ENCODE peak calls at places on chromosomes 7 and 10, in ten cellular contexts. S, H, L, X, B, M, Q, D, K and P are unnamed samples.

GRCh38 chr7:4774804-4775280 is 581 bp upstream of the AP5Z1 start:
- DNase-seq in S (no peak), H (no peak), L (peak; percentile 83), X (no peak), B (peak; percentile 73), M (no peak), Q (no peak), D (no peak), K (no peak), P (peak; percentile 85)

GRCh38 chr10:114413398-114413797 is 9.1 kb upstream of the AFAP1L2 start:
- DNase-seq in S (no peak), H (no peak), L (no peak), X (no peak), B (peak; percentile 38), M (no peak), Q (no peak), D (no peak), K (no peak), P (no peak)

GRCh38 chr7:157009170-157009777 is 1.2 kb downstream of the MNX1 start:
- DNase-seq in S (no peak), H (peak; percentile 82), L (no peak), X (no peak), B (no peak), M (no peak), Q (peak; percentile 67), D (no peak), K (no peak), P (no peak)

GRCh38 chr7:133796778-133797177 is 330.4 kb upstream of the LRGUK start:
- DNase-seq in S (no peak), H (no peak), L (no peak), X (no peak), B (no peak), M (no peak), Q (no peak), D (no peak), K (no peak), P (no peak)

GRCh38 chr7:43938892-43939482 is 12.8 kb downstream of the UBE2D4 start:
- DNase-seq in S (no peak), H (peak; percentile 43), L (peak; percentile 50), X (no peak), B (no peak), M (no peak), Q (no peak), D (no peak), K (no peak), P (no peak)

GRCh38 chr7:134932707-134933370 is 53.5 kb upstream of the AGBL3 start:
- DNase-seq in S (no peak), H (no peak), L (peak; percentile 6), X (no peak), B (peak; percentile 98), M (no peak), Q (peak; percentile 23), D (peak; percentile 85), K (peak; percentile 59), P (no peak)

GRCh38 chr10:62259998-62260397 is 8.6 kb downstream of the RTKN2 start:
- DNase-seq in S (no peak), H (no peak), L (no peak), X (no peak), B (no peak), M (no peak), Q (no peak), D (no peak), K (no peak), P (no peak)

GRCh38 chr10:17848646-17849045 is 39.5 kb downstream of the MRC1 start:
- DNase-seq in S (no peak), H (no peak), L (no peak), X (no peak), B (peak; percentile 2), M (no peak), Q (no peak), D (no peak), K (no peak), P (no peak)

GRCh38 chr7:130560972-130561371 is 69.1 kb downstream of the MEST start:
- DNase-seq in S (peak; percentile 8), H (no peak), L (peak; percentile 71), X (no peak), B (peak; percentile 26), M (no peak), Q (no peak), D (no peak), K (peak; percentile 78), P (peak; percentile 48)

GRCh38 chr10:88989824-88990527 is 622 bp upstream of the FAS start:
- DNase-seq in S (no peak), H (no peak), L (peak; percentile 78), X (no peak), B (peak; percentile 73), M (peak; percentile 56), Q (no peak), D (no peak), K (no peak), P (peak; percentile 81)

GRCh38 chr7:47815867-47816266 is 132.4 kb downstream of the PKD1L1 start:
- DNase-seq in S (no peak), H (no peak), L (no peak), X (no peak), B (no peak), M (no peak), Q (no peak), D (no peak), K (no peak), P (no peak)

GRCh38 chr10:112952282-112952991 is 2.4 kb downstream of the TCF7L2 start:
- DNase-seq in S (no peak), H (peak; percentile 72), L (no peak), X (no peak), B (peak; percentile 51), M (peak; percentile 21), Q (peak; percentile 25), D (no peak), K (no peak), P (no peak)

GRCh38 chr7:2863461-2864066 is 19.5 kb upstream of the GNA12 start:
- DNase-seq in S (no peak), H (peak; percentile 82), L (peak; percentile 98), X (no peak), B (peak; percentile 98), M (peak; percentile 80), Q (peak; percentile 72), D (no peak), K (peak; percentile 95), P (peak; percentile 94)

GRCh38 chr7:26305048-26305868 is 13.6 kb downstream of the SNX10 start:
- DNase-seq in S (no peak), H (no peak), L (peak; percentile 87), X (no peak), B (no peak), M (no peak), Q (no peak), D (no peak), K (peak; percentile 51), P (no peak)

GRCh38 chr7:39027491-39027890 is 49.8 kb downstream of the POU6F2 start:
- DNase-seq in S (no peak), H (no peak), L (no peak), X (no peak), B (no peak), M (no peak), Q (no peak), D (no peak), K (no peak), P (no peak)

GRCh38 chr7:29609162-29610030 is 45.8 kb downstream of the PRR15 start:
- DNase-seq in S (peak; percentile 76), H (peak; percentile 83), L (no peak), X (no peak), B (peak; percentile 74), M (no peak), Q (peak; percentile 65), D (no peak), K (peak; percentile 33), P (peak; percentile 17)

GRCh38 chr10:127161482-127161881 is 34.9 kb downstream of the INSYN2A start:
- DNase-seq in S (peak; percentile 41), H (no peak), L (no peak), X (no peak), B (no peak), M (no peak), Q (no peak), D (no peak), K (no peak), P (no peak)

GRCh38 chr7:130383187-130383980 is 3.1 kb downstream of the CPA1 start:
- DNase-seq in S (no peak), H (peak; percentile 14), L (no peak), X (no peak), B (no peak), M (no peak), Q (no peak), D (peak; percentile 83), K (no peak), P (no peak)

GRCh38 chr7:157653827-157654207 is 317.0 kb downstream of the DNAJB6 start:
- DNase-seq in S (no peak), H (no peak), L (no peak), X (no peak), B (no peak), M (no peak), Q (no peak), D (no peak), K (no peak), P (no peak)

GRCh38 chr7:92667816-92668540 is 77.8 kb upstream of the FAM133B start:
- DNase-seq in S (no peak), H (no peak), L (no peak), X (no peak), B (peak; percentile 57), M (no peak), Q (no peak), D (no peak), K (no peak), P (no peak)

GRCh38 chr10:93541402-93542357 is 24.8 kb upstream of the FFAR4 start:
- DNase-seq in S (peak; percentile 51), H (peak; percentile 86), L (peak; percentile 2), X (no peak), B (peak; percentile 18), M (peak; percentile 66), Q (peak; percentile 66), D (no peak), K (peak; percentile 17), P (peak; percentile 69)

GRCh38 chr7:145036592-145037386 is 200.9 kb upstream of the TPK1 start:
- DNase-seq in S (peak; percentile 4), H (peak; percentile 75), L (peak; percentile 30), X (peak; percentile 25), B (peak; percentile 2), M (peak; percentile 57), Q (no peak), D (no peak), K (peak; percentile 69), P (peak; percentile 46)

GRCh38 chr7:15801565-15801964 is 115.1 kb upstream of the MEOX2 start:
- DNase-seq in S (no peak), H (no peak), L (no peak), X (no peak), B (peak; percentile 80), M (peak; percentile 70), Q (no peak), D (no peak), K (no peak), P (peak; percentile 65)

GRCh38 chr10:18104223-18104872 is 35.9 kb upstream of the CACNB2 start:
- DNase-seq in S (peak; percentile 10), H (peak; percentile 83), L (peak; percentile 32), X (no peak), B (peak; percentile 21), M (peak; percentile 85), Q (peak; percentile 56), D (no peak), K (peak; percentile 56), P (peak; percentile 52)

GRCh38 chr7:47226688-47227087 is 355.2 kb downstream of the TNS3 start:
- DNase-seq in S (no peak), H (no peak), L (peak; percentile 69), X (no peak), B (no peak), M (no peak), Q (no peak), D (no peak), K (peak; percentile 11), P (no peak)

GRCh38 chr10:1299041-1299726 is 243.0 kb downstream of the WDR37 start:
- DNase-seq in S (no peak), H (no peak), L (no peak), X (no peak), B (no peak), M (peak; percentile 9), Q (no peak), D (peak; percentile 62), K (no peak), P (no peak)

GRCh38 chr7:83270407-83270806 is 107.7 kb upstream of the PCLO start:
- DNase-seq in S (no peak), H (no peak), L (no peak), X (no peak), B (no peak), M (no peak), Q (no peak), D (no peak), K (no peak), P (no peak)

GRCh38 chr7:43895847-43896415 is 10.5 kb downstream of the URGCP start:
- DNase-seq in S (no peak), H (no peak), L (no peak), X (no peak), B (no peak), M (no peak), Q (no peak), D (no peak), K (no peak), P (no peak)